ENCODE peak calls at places on chromosomes 5 and 9, in six cellular contexts. Y is A549, G is esophagus muscularis mucosa, E is IMR-90, X is stomach, T is suprapubic skin. M is an unnamed sample.

GRCh38 chr9:97553841-97554240 is 52.4 kb downstream of the TMOD1 start:
- DNase-seq in Y (no peak), G (no peak), E (no peak), X (no peak), T (no peak), M (no peak)

GRCh38 chr5:170216262-170216864 is 16.4 kb upstream of the C5orf58 start:
- DNase-seq in Y (peak), G (no peak), E (peak), X (no peak), T (no peak), M (no peak)

GRCh38 chr5:56457887-56458451 is 224.8 kb upstream of the ANKRD55 start:
- DNase-seq in Y (no peak), G (no peak), E (peak), X (no peak), T (no peak), M (no peak)

GRCh38 chr5:124743534-124744169 is 2.8 kb downstream of the ZNF608 start:
- DNase-seq in Y (no peak), G (no peak), E (no peak), X (no peak), T (no peak), M (no peak)

GRCh38 chr9:38226491-38226951 is 157.5 kb upstream of the SHB start:
- DNase-seq in Y (no peak), G (no peak), E (peak), X (no peak), T (no peak), M (no peak)

GRCh38 chr5:135834639-135835529 is at the start of gene SLC25A48:
- DNase-seq in Y (peak), G (no peak), E (peak), X (peak), T (peak), M (no peak)

GRCh38 chr5:143355710-143356109 is 47.8 kb downstream of the NR3C1 start:
- DNase-seq in Y (peak), G (no peak), E (peak), X (peak), T (peak), M (peak)

GRCh38 chr5:174083041-174083827 is 37.7 kb downstream of the NSG2 start:
- DNase-seq in Y (no peak), G (no peak), E (no peak), X (no peak), T (no peak), M (no peak)

GRCh38 chr5:172175263-172175719 is 12.7 kb downstream of the STK10 start:
- DNase-seq in Y (no peak), G (no peak), E (no peak), X (peak), T (no peak), M (no peak)

GRCh38 chr5:79240561-79240960 is 4.6 kb downstream of the JMY start:
- DNase-seq in Y (no peak), G (no peak), E (no peak), X (no peak), T (no peak), M (no peak)

GRCh38 chr9:92384373-92384772 is 20.0 kb downstream of the OGN start:
- DNase-seq in Y (no peak), G (no peak), E (peak), X (no peak), T (no peak), M (no peak)

GRCh38 chr5:40799248-40799647 is 1.1 kb upstream of the PRKAA1 start:
- DNase-seq in Y (no peak), G (no peak), E (peak), X (no peak), T (no peak), M (no peak)

GRCh38 chr5:179916523-179916922 is 8.8 kb upstream of the TBC1D9B start:
- DNase-seq in Y (no peak), G (no peak), E (no peak), X (no peak), T (peak), M (no peak)

GRCh38 chr9:91033802-91034201 is 232.2 kb downstream of the SYK start:
- DNase-seq in Y (no peak), G (no peak), E (no peak), X (no peak), T (no peak), M (no peak)

GRCh38 chr5:112923148-112923917 is 1.3 kb upstream of the REEP5 start:
- DNase-seq in Y (no peak), G (no peak), E (no peak), X (no peak), T (no peak), M (no peak)

GRCh38 chr5:80184235-80185023 is 71.4 kb downstream of the SERINC5 start:
- DNase-seq in Y (peak), G (no peak), E (no peak), X (peak), T (no peak), M (no peak)

GRCh38 chr5:72470817-72471216 is 36.4 kb downstream of the ZNF366 start:
- DNase-seq in Y (no peak), G (no peak), E (peak), X (no peak), T (no peak), M (no peak)

GRCh38 chr5:155147222-155147621 is 133.7 kb downstream of the KIF4B start:
- DNase-seq in Y (no peak), G (no peak), E (no peak), X (no peak), T (no peak), M (no peak)

GRCh38 chr5:94057217-94057616 is 315.8 kb upstream of the POU5F2 start:
- DNase-seq in Y (no peak), G (no peak), E (no peak), X (no peak), T (no peak), M (no peak)

GRCh38 chr9:14158911-14159310 is 155.0 kb downstream of the NFIB start:
- DNase-seq in Y (no peak), G (no peak), E (peak), X (no peak), T (no peak), M (no peak)

GRCh38 chr9:126236273-126236672 is 90.4 kb upstream of the MVB12B start:
- DNase-seq in Y (no peak), G (peak), E (no peak), X (no peak), T (no peak), M (no peak)

GRCh38 chr5:8012131-8012977 is 143.4 kb downstream of the MTRR start:
- DNase-seq in Y (no peak), G (no peak), E (no peak), X (no peak), T (no peak), M (no peak)

GRCh38 chr5:75630875-75631274 is 19.6 kb downstream of the ANKDD1B start:
- DNase-seq in Y (no peak), G (no peak), E (no peak), X (no peak), T (no peak), M (no peak)

GRCh38 chr5:51395245-51395644 is 12.0 kb downstream of the ISL1 start:
- DNase-seq in Y (no peak), G (no peak), E (no peak), X (no peak), T (no peak), M (no peak)

GRCh38 chr5:103973669-103974068 is 411.1 kb upstream of the NUDT12 start:
- DNase-seq in Y (no peak), G (no peak), E (no peak), X (no peak), T (no peak), M (no peak)

GRCh38 chr9:7536310-7536939 is 263.2 kb downstream of the DMAC1 start:
- DNase-seq in Y (peak), G (no peak), E (peak), X (peak), T (no peak), M (no peak)

GRCh38 chr9:118563677-118564076 is 805.6 kb downstream of the BRINP1 start:
- DNase-seq in Y (no peak), G (no peak), E (no peak), X (no peak), T (no peak), M (no peak)

GRCh38 chr5:80283360-80283759 is 27.5 kb upstream of the SERINC5 start:
- DNase-seq in Y (no peak), G (no peak), E (no peak), X (no peak), T (no peak), M (no peak)

GRCh38 chr9:98899399-98900056 is 44.2 kb upstream of the COL15A1 start:
- DNase-seq in Y (no peak), G (no peak), E (peak), X (no peak), T (no peak), M (no peak)

GRCh38 chr5:40089269-40089668 is 590.4 kb upstream of the PTGER4 start:
- DNase-seq in Y (no peak), G (no peak), E (peak), X (no peak), T (no peak), M (no peak)

GRCh38 chr9:21854594-21854993 is 52.2 kb downstream of the MTAP start:
- DNase-seq in Y (no peak), G (no peak), E (peak), X (peak), T (no peak), M (no peak)

GRCh38 chr5:80152778-80153177 is 103.1 kb downstream of the SERINC5 start:
- DNase-seq in Y (no peak), G (no peak), E (no peak), X (no peak), T (no peak), M (no peak)

GRCh38 chr5:126884269-126884819 is 107.4 kb downstream of the LMNB1 start:
- DNase-seq in Y (no peak), G (no peak), E (peak), X (no peak), T (no peak), M (no peak)
- TF ChIP-seq POLR2A in Y (no peak), G (no peak), E (no peak), X (no peak), T (no peak), M (no peak)

DNA sequence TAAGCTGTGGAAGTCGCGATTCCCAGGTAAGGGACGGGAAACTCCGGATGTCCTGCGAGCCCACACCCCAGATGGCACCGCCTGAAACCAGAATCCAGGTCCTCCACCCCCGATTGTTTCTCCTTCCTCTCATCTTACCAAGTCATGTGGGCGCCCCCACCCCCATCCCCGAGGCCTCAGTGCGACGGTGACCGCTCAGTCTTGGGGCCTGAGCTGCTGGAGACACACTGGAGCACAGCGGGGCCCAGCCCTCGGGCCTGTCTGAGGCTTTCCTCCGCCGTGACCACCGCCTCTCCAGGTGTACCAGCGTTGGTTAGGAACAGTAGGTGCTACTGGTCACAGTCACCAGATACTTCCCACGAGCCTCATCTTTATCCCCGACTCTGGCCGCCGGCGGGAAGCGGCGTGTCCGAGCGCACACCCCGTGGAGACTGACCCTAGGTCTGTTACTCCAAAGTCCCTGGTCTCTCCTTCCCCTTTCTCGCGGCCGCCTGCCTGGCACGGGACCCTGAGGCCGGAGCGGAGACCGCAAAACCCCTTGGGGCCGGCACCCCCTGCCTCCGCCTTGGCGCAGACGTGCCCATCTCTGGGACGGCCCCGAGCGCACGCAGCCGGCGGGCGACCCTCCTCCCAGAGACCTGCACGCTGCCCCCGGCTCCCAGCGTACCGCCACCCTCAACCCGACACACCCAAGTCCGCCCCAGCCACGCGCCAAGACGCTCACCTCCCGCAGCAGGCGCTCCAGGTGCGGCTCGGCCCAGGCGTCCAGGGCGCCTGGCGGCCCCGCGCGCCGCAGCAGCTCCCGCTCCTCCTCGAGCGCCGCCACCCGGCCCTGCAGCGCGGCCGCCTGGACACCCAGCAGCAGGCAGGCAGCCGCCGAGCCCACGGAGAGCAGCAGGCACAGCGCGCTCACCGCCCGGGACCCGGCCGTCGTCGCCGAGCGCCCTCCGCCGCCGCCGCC is 733 bp downstream of the COL23A1 start:
- DNase-seq in Y (no peak), G (no peak), E (peak), X (no peak), T (no peak), M (no peak)
- H3K4me3 ChIP-seq in Y (peak), G (peak), E (peak), X (peak), T (peak), M (peak)

DNA sequence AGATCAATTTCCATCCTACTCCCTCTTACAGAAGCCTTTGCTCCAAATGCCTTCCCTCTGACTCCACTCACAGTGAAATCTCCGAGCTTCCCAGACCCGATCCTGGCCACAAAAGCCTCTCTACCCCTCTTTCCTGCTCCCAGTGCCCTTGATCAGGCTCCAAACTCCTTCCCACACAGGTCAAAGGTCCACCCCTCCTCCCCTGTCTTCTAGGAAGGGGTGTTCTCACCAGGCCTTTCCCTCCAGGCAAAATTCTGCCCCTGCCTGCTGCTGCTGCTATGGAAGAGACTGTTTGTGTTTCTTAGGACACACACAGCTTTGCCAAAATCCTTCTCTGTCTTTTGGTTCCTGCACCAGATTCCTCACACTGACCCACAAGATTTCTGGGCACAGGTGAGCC is 85.8 kb upstream of the ALDH1A1 start:
- DNase-seq in Y (no peak), G (peak), E (no peak), X (peak), T (peak), M (peak)
- H3K27ac ChIP-seq in Y (peak), G (peak), E (no peak), X (peak), T (peak), M (peak)

DNA sequence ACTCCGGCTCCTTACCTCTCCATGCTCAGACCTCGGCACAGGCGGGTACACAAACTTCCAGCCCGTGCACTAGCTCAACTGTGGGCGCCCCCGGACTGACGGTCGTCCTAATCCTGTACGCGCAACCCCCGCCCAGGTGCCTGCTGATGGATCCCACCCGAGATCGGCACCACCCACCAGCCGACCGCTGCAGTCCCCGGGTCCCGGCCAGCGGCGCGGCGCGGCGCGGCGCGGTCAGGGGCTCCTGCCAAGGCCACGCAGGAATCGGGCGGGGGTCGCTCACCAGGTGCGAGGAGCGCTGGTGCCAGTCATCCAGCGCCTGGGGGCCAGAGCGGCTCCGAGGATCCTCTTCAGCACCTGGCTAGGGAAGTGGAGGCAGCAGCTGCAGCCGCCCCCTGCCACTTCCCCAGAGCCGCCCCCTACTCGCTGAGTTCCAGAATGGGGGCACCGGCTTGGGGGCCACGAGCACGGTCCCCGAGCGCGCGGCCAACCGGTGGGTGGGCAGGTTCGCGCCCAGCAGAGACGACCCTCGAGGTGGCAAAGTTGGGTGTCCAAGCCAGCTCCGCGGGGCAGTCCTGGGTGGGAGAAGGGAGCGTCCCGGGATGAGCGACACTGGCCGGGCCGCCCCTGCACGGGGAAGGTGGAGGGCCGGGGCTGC is 445 bp downstream of the SEMA5A start:
- DNase-seq in Y (no peak), G (no peak), E (no peak), X (no peak), T (peak), M (no peak)
- TF ChIP-seq POLR2A in Y (no peak), G (no peak), E (no peak), X (no peak), T (no peak), M (no peak)

M was measured in breast epithelium.